ENCODE peak calls at places on chromosomes 7 and 10, in seven cellular contexts. L is A549; P is breast epithelium; S is ascending aorta; J is endothelial cell of umbilical vein; T is hepatocyte; W is CD8-positive, alpha-beta T cell. U is an unnamed sample.

GRCh38 chr7:105715528-105715927 is 134.2 kb upstream of the EFCAB10 start:
- DNase-seq in S (no peak), L (no peak), T (no peak), W (no peak), J (no peak), P (no peak), U (no peak)

GRCh38 chr10:124465003-124465776 is 3.6 kb downstream of the LHPP start:
- DNase-seq in W (no peak), S (no peak), T (no peak), P (no peak), L (no peak), J (no peak), U (no peak)

GRCh38 chr10:71060636-71061426 is 151.5 kb upstream of the UNC5B start:
- DNase-seq in S (no peak), J (no peak), T (no peak), L (no peak), W (no peak), P (no peak), U (no peak)

GRCh38 chr7:89002942-89003618 is 207.5 kb upstream of the TEX47 start:
- DNase-seq in P (no peak), W (no peak), L (no peak), J (peak; percentile 10), S (no peak), T (no peak), U (no peak)

GRCh38 chr7:155962191-155962967 is 150.1 kb upstream of the SHH start:
- DNase-seq in J (peak; percentile 32), L (peak; percentile 52), T (no peak), P (no peak), S (peak; percentile 47), W (no peak), U (peak; percentile 0)

GRCh38 chr10:102227050-102227449 is 951 bp downstream of the ELOVL3 start:
- DNase-seq in J (no peak), W (no peak), T (no peak), P (no peak), S (no peak), L (no peak), U (peak; percentile 95)

GRCh38 chr7:94050046-94050445 is 45.9 kb upstream of the BET1 start:
- DNase-seq in P (no peak), J (no peak), L (no peak), W (no peak), S (no peak), T (no peak), U (no peak)

GRCh38 chr7:151139791-151140190 is 27.7 kb downstream of the GBX1 start:
- DNase-seq in L (no peak), W (no peak), S (no peak), J (no peak), P (no peak), T (no peak), U (no peak)

GRCh38 chr10:79329529-79329928 is 17.7 kb upstream of the PPIF start:
- DNase-seq in T (no peak), W (no peak), S (no peak), J (no peak), L (no peak), P (no peak), U (no peak)

GRCh38 chr7:157980774-157981173 is 606.8 kb downstream of the PTPRN2 start:
- DNase-seq in W (no peak), T (no peak), L (no peak), S (no peak), P (no peak), J (no peak), U (no peak)

GRCh38 chr7:82087099-82087498 is 317.3 kb upstream of the HGF start:
- DNase-seq in L (no peak), W (no peak), T (no peak), P (no peak), J (no peak), S (no peak), U (no peak)

GRCh38 chr7:103856929-103857328 is 132.5 kb downstream of the RELN start:
- DNase-seq in J (no peak), T (no peak), W (no peak), P (no peak), S (no peak), L (no peak), U (no peak)

GRCh38 chr7:116938678-116939077 is 14.6 kb upstream of the ST7 start:
- DNase-seq in L (no peak), T (no peak), P (no peak), W (no peak), S (no peak), J (no peak), U (no peak)

DNA sequence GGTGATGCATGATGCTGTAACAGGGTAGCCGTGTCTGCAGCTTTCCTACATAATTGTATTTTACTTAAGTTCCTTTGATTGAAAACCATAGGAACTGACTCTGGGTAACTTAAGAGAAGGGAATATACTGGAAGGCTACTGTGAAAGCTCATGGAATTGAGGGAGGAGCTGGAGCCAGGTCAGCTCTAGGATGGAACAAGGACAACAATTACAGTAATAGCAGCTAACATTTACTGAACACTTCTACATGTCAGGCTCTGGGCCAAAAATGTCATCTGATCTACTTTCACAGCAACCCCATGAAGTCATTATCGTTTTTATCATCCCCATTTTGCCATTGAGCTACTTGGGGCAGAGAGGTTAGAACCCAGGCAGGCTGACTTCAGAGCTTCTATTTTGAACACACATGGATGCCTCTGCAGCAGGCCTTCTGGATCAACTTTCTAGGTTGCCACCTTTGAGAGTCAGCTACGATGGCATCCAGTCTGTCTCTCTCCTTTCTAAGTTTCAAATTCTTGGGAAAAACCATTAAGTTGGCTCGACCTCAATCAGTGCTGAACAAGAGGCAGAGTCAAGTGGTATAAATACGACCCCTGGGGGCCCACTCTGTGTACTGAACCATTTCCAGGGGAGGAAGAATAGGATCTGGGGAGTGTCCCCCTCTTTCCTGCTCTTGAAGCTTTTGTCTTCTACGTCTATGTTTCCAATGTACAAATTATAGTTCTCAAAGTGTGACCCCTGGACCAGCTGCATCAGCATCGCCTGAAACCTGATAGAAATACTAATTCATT is 272.3 kb upstream of the PLPP4 start:
- DNase-seq in T (no peak), J (no peak), S (no peak), L (no peak), W (no peak), P (no peak), U (no peak)
- TF ChIP-seq CTCF in T (no peak), J (no peak), S (no peak), L (no peak), W (no peak), P (no peak), U (no peak)

GRCh38 chr10:75286901-75287300 is 51.1 kb upstream of the COMTD1 start:
- DNase-seq in T (no peak), W (no peak), P (no peak), J (no peak), L (no peak), S (no peak), U (no peak)

GRCh38 chr10:75287697-75288096 is 51.9 kb upstream of the COMTD1 start:
- DNase-seq in S (no peak), J (no peak), L (no peak), W (no peak), P (no peak), T (no peak), U (no peak)

GRCh38 chr10:75281980-75282379 is 46.2 kb upstream of the COMTD1 start:
- DNase-seq in P (no peak), W (no peak), T (peak; percentile 29), S (no peak), L (no peak), J (no peak), U (no peak)

GRCh38 chr10:75284097-75284485 is 48.3 kb upstream of the COMTD1 start:
- DNase-seq in S (no peak), W (no peak), J (no peak), P (no peak), L (no peak), T (peak; percentile 39), U (no peak)

DNA sequence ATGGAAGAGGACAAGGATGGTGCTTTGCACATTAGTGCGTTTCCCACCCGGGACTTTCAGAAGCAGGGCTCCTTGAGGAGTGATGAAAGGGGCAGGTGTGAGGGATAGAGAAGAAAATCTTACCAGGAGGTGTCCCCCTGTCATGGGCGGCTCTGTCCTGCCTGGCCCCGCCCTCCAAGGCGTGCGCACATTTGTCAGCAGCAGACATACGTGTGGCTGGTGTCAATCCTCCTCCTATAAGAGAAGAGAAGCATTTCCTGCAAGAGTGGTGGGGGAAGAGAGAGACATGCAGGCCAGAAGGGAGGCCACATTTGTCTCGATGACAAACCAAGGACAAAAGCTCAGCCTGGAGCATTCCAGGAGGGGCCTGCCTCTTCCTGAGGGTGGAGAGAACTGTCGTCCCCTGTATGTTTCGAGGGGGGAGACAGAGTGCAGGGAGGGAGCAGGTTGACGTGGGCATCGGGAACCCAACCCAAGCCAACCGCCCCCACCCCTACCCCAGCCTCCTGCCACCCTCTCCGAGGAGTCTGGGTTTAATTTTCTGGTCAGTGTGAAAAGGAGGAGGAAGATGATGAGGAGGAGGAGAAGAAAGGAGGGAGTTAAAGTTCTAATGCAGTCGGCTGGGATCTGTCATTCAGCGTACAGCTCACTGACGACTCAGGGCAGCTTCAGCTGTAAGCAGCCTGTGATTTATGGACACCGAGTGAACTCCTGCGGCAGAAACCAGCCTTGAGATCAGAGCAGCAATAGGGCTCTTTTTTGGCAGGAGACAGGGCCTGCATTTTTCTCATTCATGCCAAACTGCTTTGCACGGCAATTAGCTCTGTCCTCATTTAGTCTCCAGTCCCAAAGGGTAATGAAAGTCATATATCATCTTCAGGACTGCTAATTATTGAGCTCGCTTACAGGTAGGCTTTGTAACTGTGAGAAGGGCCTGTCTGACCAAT is 47.7 kb upstream of the COMTD1 start:
- DNase-seq in T (peak; percentile 75), P (no peak), J (no peak), S (peak; percentile 51), W (no peak), L (no peak), U (no peak)
- H3K4me3 ChIP-seq in T (no peak overlapping the region), P (no peak overlapping the region), J (no peak overlapping the region), S (no peak overlapping the region), W (no peak overlapping the region), L (no peak overlapping the region), U (no peak overlapping the region)

GRCh38 chr10:75452997-75453396 is 21.6 kb downstream of the LRMDA start:
- DNase-seq in T (no peak), S (no peak), J (no peak), P (no peak), W (no peak), L (no peak), U (no peak)
- H3K27ac ChIP-seq in T (no peak overlapping the region), S (no peak overlapping the region), J (no peak overlapping the region), P (no peak overlapping the region), W (no peak overlapping the region), L (no peak overlapping the region), U (no peak overlapping the region)

GRCh38 chr7:23767514-23767913 is 57.5 kb downstream of the STK31 start:
- DNase-seq in W (no peak), T (no peak), L (no peak), P (no peak), J (no peak), S (no peak), U (no peak)
- TF ChIP-seq CTCF in W (no peak), T (no peak), L (no peak), P (no peak), J (no peak), S (no peak), U (no peak)

GRCh38 chr10:59279476-59279875 is 82.9 kb downstream of the FAM13C start:
- DNase-seq in S (no peak), L (no peak), W (no peak), J (no peak), P (no peak), T (no peak), U (no peak)
- H3K4me3 ChIP-seq in S (no peak overlapping the region), L (no peak overlapping the region), W (no peak overlapping the region), J (no peak overlapping the region), P (no peak overlapping the region), T (no peak overlapping the region), U (no peak overlapping the region)